ENCODE peak calls at places on chromosomes 7 and 10, in seven cellular contexts. One of them, this sample, is unnamed.

GRCh38 chr10:123354521-123354920 is 200.3 kb downstream of the BUB3 start:
- DNase-seq in WTC11: no peak
- DNase-seq in dorsolateral prefrontal cortex: no peak
- DNase-seq in BE2C: no peak
- DNase-seq in GM13977: no peak
- DNase-seq in NB4: no peak
- DNase-seq in fibroblast of lung: no peak
- DNase-seq in this sample: no peak

GRCh38 chr7:22860784-22861482 is 38.3 kb upstream of the TOMM7 start:
- DNase-seq in WTC11: peak
- DNase-seq in dorsolateral prefrontal cortex: no peak
- DNase-seq in BE2C: peak
- DNase-seq in GM13977: no peak
- DNase-seq in NB4: peak
- DNase-seq in fibroblast of lung: no peak
- DNase-seq in this sample: no peak

GRCh38 chr10:131802991-131803390 is 97.8 kb upstream of the PPP2R2D start:
- DNase-seq in WTC11: no peak
- DNase-seq in dorsolateral prefrontal cortex: no peak
- DNase-seq in BE2C: no peak
- DNase-seq in GM13977: no peak
- DNase-seq in NB4: no peak
- DNase-seq in fibroblast of lung: no peak
- DNase-seq in this sample: no peak

GRCh38 chr10:132213917-132214316 is 27.2 kb downstream of the DPYSL4 start:
- DNase-seq in WTC11: no peak
- DNase-seq in dorsolateral prefrontal cortex: no peak
- DNase-seq in BE2C: no peak
- DNase-seq in GM13977: no peak
- DNase-seq in NB4: no peak
- DNase-seq in fibroblast of lung: no peak
- DNase-seq in this sample: no peak

GRCh38 chr10:92799591-92799990 is 48.7 kb upstream of the EXOC6 start:
- DNase-seq in WTC11: no peak
- DNase-seq in dorsolateral prefrontal cortex: no peak
- DNase-seq in BE2C: no peak
- DNase-seq in GM13977: no peak
- DNase-seq in NB4: peak
- DNase-seq in fibroblast of lung: peak
- DNase-seq in this sample: no peak

GRCh38 chr10:37379991-37380390 is 254.6 kb downstream of the ANKRD30A start:
- DNase-seq in WTC11: no peak
- DNase-seq in dorsolateral prefrontal cortex: no peak
- DNase-seq in BE2C: no peak
- DNase-seq in GM13977: no peak
- DNase-seq in NB4: no peak
- DNase-seq in fibroblast of lung: no peak
- DNase-seq in this sample: no peak

GRCh38 chr10:103911021-103911459 is 6.9 kb downstream of the STN1 start:
- DNase-seq in WTC11: no peak
- DNase-seq in dorsolateral prefrontal cortex: no peak
- DNase-seq in BE2C: no peak
- DNase-seq in GM13977: peak
- DNase-seq in NB4: peak
- DNase-seq in fibroblast of lung: no peak
- DNase-seq in this sample: peak

GRCh38 chr10:119342017-119342734 is 134.8 kb downstream of the GRK5 start:
- DNase-seq in WTC11: no peak
- DNase-seq in dorsolateral prefrontal cortex: no peak
- DNase-seq in BE2C: no peak
- DNase-seq in GM13977: no peak
- DNase-seq in NB4: no peak
- DNase-seq in fibroblast of lung: peak
- DNase-seq in this sample: no peak

GRCh38 chr7:22647451-22648257 is 79.3 kb upstream of the IL6 start:
- DNase-seq in WTC11: no peak
- DNase-seq in dorsolateral prefrontal cortex: no peak
- DNase-seq in BE2C: no peak
- DNase-seq in GM13977: no peak
- DNase-seq in NB4: no peak
- DNase-seq in fibroblast of lung: peak
- DNase-seq in this sample: no peak

GRCh38 chr10:17262502-17262901 is 34.5 kb downstream of the VIM start:
- DNase-seq in WTC11: no peak
- DNase-seq in dorsolateral prefrontal cortex: no peak
- DNase-seq in BE2C: no peak
- DNase-seq in GM13977: no peak
- DNase-seq in NB4: no peak
- DNase-seq in fibroblast of lung: no peak
- DNase-seq in this sample: no peak

GRCh38 chr10:6200588-6201510 is 1.9 kb upstream of the PFKFB3 start:
- DNase-seq in WTC11: peak
- DNase-seq in dorsolateral prefrontal cortex: no peak
- DNase-seq in BE2C: no peak
- DNase-seq in GM13977: peak
- DNase-seq in NB4: peak
- DNase-seq in fibroblast of lung: peak
- DNase-seq in this sample: peak

GRCh38 chr10:60172363-60172990 is 217.2 kb downstream of the ANK3 start:
- DNase-seq in WTC11: no peak
- DNase-seq in dorsolateral prefrontal cortex: no peak
- DNase-seq in BE2C: no peak
- DNase-seq in GM13977: no peak
- DNase-seq in NB4: no peak
- DNase-seq in fibroblast of lung: no peak
- DNase-seq in this sample: no peak

GRCh38 chr7:132133501-132133900 is 442.8 kb downstream of the PLXNA4 start:
- DNase-seq in WTC11: no peak
- DNase-seq in dorsolateral prefrontal cortex: no peak
- DNase-seq in BE2C: no peak
- DNase-seq in GM13977: no peak
- DNase-seq in NB4: peak
- DNase-seq in fibroblast of lung: no peak
- DNase-seq in this sample: no peak

GRCh38 chr7:54090652-54091213 is 451.4 kb upstream of the VSTM2A start:
- DNase-seq in WTC11: no peak
- DNase-seq in dorsolateral prefrontal cortex: no peak
- DNase-seq in BE2C: no peak
- DNase-seq in GM13977: no peak
- DNase-seq in NB4: no peak
- DNase-seq in fibroblast of lung: no peak
- DNase-seq in this sample: no peak

GRCh38 chr10:94607111-94607510 is 61.5 kb downstream of the HELLS start:
- DNase-seq in WTC11: no peak
- DNase-seq in dorsolateral prefrontal cortex: no peak
- DNase-seq in BE2C: no peak
- DNase-seq in GM13977: peak
- DNase-seq in NB4: no peak
- DNase-seq in fibroblast of lung: no peak
- DNase-seq in this sample: peak

GRCh38 chr7:123929107-123929506 is 4.1 kb downstream of the SPAM1 start:
- DNase-seq in WTC11: no peak
- DNase-seq in dorsolateral prefrontal cortex: no peak
- DNase-seq in BE2C: no peak
- DNase-seq in GM13977: no peak
- DNase-seq in NB4: no peak
- DNase-seq in fibroblast of lung: no peak
- DNase-seq in this sample: no peak

GRCh38 chr10:10662720-10663467 is 354.8 kb upstream of the CELF2 start:
- DNase-seq in WTC11: no peak
- DNase-seq in dorsolateral prefrontal cortex: no peak
- DNase-seq in BE2C: no peak
- DNase-seq in GM13977: no peak
- DNase-seq in NB4: no peak
- DNase-seq in fibroblast of lung: peak
- DNase-seq in this sample: no peak

GRCh38 chr10:27759483-27760281 is 14.1 kb upstream of the MKX start:
- DNase-seq in WTC11: no peak
- DNase-seq in dorsolateral prefrontal cortex: no peak
- DNase-seq in BE2C: no peak
- DNase-seq in GM13977: no peak
- DNase-seq in NB4: no peak
- DNase-seq in fibroblast of lung: peak
- DNase-seq in this sample: no peak
- TF ChIP-seq CTCF in WTC11: no peak
- TF ChIP-seq CTCF in dorsolateral prefrontal cortex: no peak
- TF ChIP-seq CTCF in BE2C: no peak
- TF ChIP-seq CTCF in GM13977: peak
- TF ChIP-seq CTCF in NB4: no peak
- TF ChIP-seq CTCF in fibroblast of lung: no peak
- TF ChIP-seq CTCF in this sample: no peak

DNA sequence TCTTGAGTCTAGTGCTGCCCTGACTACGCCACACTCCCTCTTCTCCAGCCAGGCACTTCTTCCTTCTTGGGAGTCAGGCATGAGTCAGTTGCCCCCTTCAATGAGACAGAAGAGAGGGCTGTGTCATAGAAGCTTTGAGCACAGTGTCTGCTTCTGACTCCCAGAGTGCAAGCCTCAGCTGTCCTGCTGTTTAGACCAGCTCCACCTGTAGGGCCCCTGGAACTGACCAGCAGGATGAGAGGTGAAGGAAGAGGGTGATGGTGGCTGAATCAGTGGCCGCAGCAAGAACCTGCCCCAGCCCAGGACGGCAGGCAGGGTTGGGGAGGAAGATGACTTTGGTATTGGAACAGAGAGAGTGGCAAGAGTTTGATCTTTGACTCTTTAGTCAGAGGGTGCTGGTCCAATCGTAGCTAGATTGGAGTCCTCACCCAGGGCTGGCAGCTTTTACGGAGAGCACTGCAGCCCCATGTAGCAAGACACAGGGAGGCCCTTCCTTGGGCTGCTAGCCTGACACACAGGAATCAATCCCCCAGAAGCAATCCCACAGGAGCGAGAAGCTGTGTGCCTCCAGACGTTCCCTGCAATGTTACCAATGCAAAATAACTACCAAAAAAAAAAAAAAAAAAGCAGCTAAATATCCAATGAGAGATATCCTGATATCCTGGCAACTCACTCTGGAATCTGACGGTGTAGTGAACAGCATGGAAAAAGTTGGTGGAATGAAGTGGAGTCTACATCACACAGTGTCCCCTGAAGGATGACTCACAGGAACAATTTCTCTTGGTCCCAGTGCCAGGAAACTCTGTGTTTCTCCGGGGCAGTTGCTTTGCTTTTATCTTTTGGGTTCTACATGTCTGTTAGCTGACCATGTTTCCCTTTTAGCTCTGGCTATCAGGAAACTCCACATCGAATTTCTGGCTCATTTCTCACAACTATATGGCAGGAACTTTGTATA is 6.9 kb downstream of the C10orf62 start:
- DNase-seq in WTC11: no peak
- DNase-seq in dorsolateral prefrontal cortex: no peak
- DNase-seq in BE2C: no peak
- DNase-seq in GM13977: no peak
- DNase-seq in NB4: no peak
- DNase-seq in fibroblast of lung: peak
- DNase-seq in this sample: no peak
- TF ChIP-seq CTCF in WTC11: no peak
- TF ChIP-seq CTCF in dorsolateral prefrontal cortex: no peak
- TF ChIP-seq CTCF in BE2C: no peak
- TF ChIP-seq CTCF in GM13977: no peak
- TF ChIP-seq CTCF in NB4: no peak
- TF ChIP-seq CTCF in fibroblast of lung: no peak
- TF ChIP-seq CTCF in this sample: no peak

GRCh38 chr7:92717982-92718716 is 118.2 kb downstream of the CDK6 start:
- DNase-seq in WTC11: no peak
- DNase-seq in dorsolateral prefrontal cortex: peak
- DNase-seq in BE2C: no peak
- DNase-seq in GM13977: peak
- DNase-seq in NB4: peak
- DNase-seq in fibroblast of lung: peak
- DNase-seq in this sample: peak

GRCh38 chr7:92717601-92717981 is 118.8 kb downstream of the CDK6 start:
- DNase-seq in WTC11: no peak
- DNase-seq in dorsolateral prefrontal cortex: no peak
- DNase-seq in BE2C: no peak
- DNase-seq in GM13977: no peak
- DNase-seq in NB4: no peak
- DNase-seq in fibroblast of lung: no peak
- DNase-seq in this sample: no peak

GRCh38 chr7:92722541-92722940 is 113.8 kb downstream of the CDK6 start:
- DNase-seq in WTC11: no peak
- DNase-seq in dorsolateral prefrontal cortex: no peak
- DNase-seq in BE2C: no peak
- DNase-seq in GM13977: no peak
- DNase-seq in NB4: no peak
- DNase-seq in fibroblast of lung: peak
- DNase-seq in this sample: no peak

GRCh38 chr7:92723205-92723604 is 113.2 kb downstream of the CDK6 start:
- DNase-seq in WTC11: no peak
- DNase-seq in dorsolateral prefrontal cortex: no peak
- DNase-seq in BE2C: no peak
- DNase-seq in GM13977: no peak
- DNase-seq in NB4: no peak
- DNase-seq in fibroblast of lung: no peak
- DNase-seq in this sample: no peak

DNA sequence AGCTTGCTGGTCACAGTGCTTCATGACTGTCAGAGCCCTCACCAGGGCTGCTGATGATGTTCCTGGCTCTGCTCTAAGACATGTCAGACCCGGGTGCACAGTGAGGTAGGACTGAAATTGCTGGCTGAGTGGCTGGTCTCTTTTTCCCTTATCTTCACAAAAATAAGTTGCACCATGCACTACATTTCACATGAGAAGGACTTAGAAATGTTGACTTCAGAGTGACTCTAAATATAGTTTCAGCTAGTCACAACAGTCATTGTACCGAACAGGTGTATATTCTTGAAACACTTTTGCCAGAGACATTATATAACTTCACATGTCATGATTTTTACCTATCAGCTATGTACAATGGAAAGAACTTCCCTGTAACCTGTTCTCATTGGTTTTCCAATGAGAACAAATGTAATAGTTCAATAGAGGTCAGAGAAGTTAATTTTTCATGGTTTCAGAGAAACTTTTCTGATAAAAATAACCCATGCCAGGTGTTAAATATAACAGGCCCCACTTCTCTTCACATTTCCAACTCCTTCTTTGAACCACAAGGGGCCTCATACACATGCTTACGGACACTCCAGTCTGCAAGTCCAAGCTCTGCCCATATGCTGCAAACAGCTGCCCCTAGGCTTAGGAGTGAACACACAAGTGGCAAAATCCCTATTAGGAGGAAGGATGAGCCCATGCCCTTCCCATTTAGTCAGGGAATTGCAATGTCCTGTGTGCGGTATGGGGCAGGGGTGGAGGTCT is 115.6 kb downstream of the CDK6 start:
- DNase-seq in WTC11: no peak
- DNase-seq in dorsolateral prefrontal cortex: no peak
- DNase-seq in BE2C: no peak
- DNase-seq in GM13977: peak
- DNase-seq in NB4: no peak
- DNase-seq in fibroblast of lung: no peak
- DNase-seq in this sample: peak
- TF ChIP-seq CTCF in WTC11: no peak
- TF ChIP-seq CTCF in dorsolateral prefrontal cortex: no peak
- TF ChIP-seq CTCF in BE2C: no peak
- TF ChIP-seq CTCF in GM13977: no peak
- TF ChIP-seq CTCF in NB4: no peak
- TF ChIP-seq CTCF in fibroblast of lung: no peak
- TF ChIP-seq CTCF in this sample: no peak

GRCh38 chr10:30186371-30186875 is 127.0 kb upstream of the JCAD start:
- DNase-seq in WTC11: no peak
- DNase-seq in dorsolateral prefrontal cortex: no peak
- DNase-seq in BE2C: no peak
- DNase-seq in GM13977: no peak
- DNase-seq in NB4: no peak
- DNase-seq in fibroblast of lung: no peak
- DNase-seq in this sample: no peak
- TF ChIP-seq CTCF in WTC11: no peak
- TF ChIP-seq CTCF in dorsolateral prefrontal cortex: peak
- TF ChIP-seq CTCF in BE2C: no peak
- TF ChIP-seq CTCF in GM13977: no peak
- TF ChIP-seq CTCF in NB4: no peak
- TF ChIP-seq CTCF in fibroblast of lung: peak
- TF ChIP-seq CTCF in this sample: no peak